ENCODE peak calls at places on chromosomes 2 and 18, in nine cellular contexts. K is GM12878, O is Peyer's patch, R is progenitor cell of endocrine pancreas, X is natural killer cell, Y is ovary, Q is PC-9, E is hepatocyte, L is GM06990. D is an unnamed sample.

GRCh38 chr2:167844714-167845530 is 402.5 kb downstream of the STK39 start:
- DNase-seq in K (no peak), O (peak; percentile 70), R (no peak), X (no peak), Y (no peak), Q (no peak), E (peak; percentile 26), L (no peak), D (no peak)

GRCh38 chr18:74013955-74014354 is 133.7 kb downstream of the FBXO15 start:
- DNase-seq in K (no peak), O (no peak), R (no peak), X (no peak), Y (no peak), Q (peak; percentile 75), E (no peak), L (peak; percentile 6), D (no peak)

GRCh38 chr2:157822993-157823392 is 53.1 kb downstream of the ACVR1 start:
- DNase-seq in K (no peak), O (no peak), R (no peak), X (no peak), Y (no peak), Q (no peak), E (no peak), L (no peak), D (no peak)

GRCh38 chr2:3100386-3100785 is 277.2 kb downstream of the EIPR1 start:
- DNase-seq in K (no peak), O (no peak), R (no peak), X (no peak), Y (no peak), Q (no peak), E (no peak), L (no peak), D (no peak)

GRCh38 chr18:67790527-67790926 is 274.0 kb upstream of the DSEL start:
- DNase-seq in K (no peak), O (no peak), R (no peak), X (no peak), Y (no peak), Q (no peak), E (no peak), L (no peak), D (no peak)

GRCh38 chr2:200786826-200787225 is 24.9 kb upstream of the BZW1 start:
- DNase-seq in K (no peak), O (no peak), R (no peak), X (no peak), Y (no peak), Q (peak; percentile 91), E (peak; percentile 43), L (no peak), D (no peak)

GRCh38 chr2:88601302-88601701 is 26.0 kb downstream of the EIF2AK3 start:
- DNase-seq in K (no peak), O (no peak), R (no peak), X (no peak), Y (no peak), Q (no peak), E (peak; percentile 42), L (no peak), D (no peak)

GRCh38 chr2:18373664-18374063 is 186.8 kb downstream of the RDH14 start:
- DNase-seq in K (no peak), O (no peak), R (no peak), X (no peak), Y (no peak), Q (no peak), E (no peak), L (no peak), D (no peak)

GRCh38 chr18:28147674-28148171 is 29.2 kb downstream of the CDH2 start:
- DNase-seq in K (no peak), O (no peak), R (no peak), X (no peak), Y (no peak), Q (no peak), E (peak; percentile 39), L (no peak), D (no peak)

GRCh38 chr2:215870986-215871385 is 142.4 kb downstream of the MREG start:
- DNase-seq in K (no peak), O (no peak), R (no peak), X (no peak), Y (no peak), Q (no peak), E (no peak), L (no peak), D (no peak)

GRCh38 chr2:42319265-42319664 is 41.8 kb downstream of the COX7A2L start:
- DNase-seq in K (no peak), O (no peak), R (no peak), X (no peak), Y (no peak), Q (no peak), E (no peak), L (no peak), D (no peak)

GRCh38 chr2:136448435-136448834 is 316.9 kb upstream of the THSD7B start:
- DNase-seq in K (no peak), O (no peak), R (no peak), X (no peak), Y (no peak), Q (no peak), E (no peak), L (no peak), D (no peak)

GRCh38 chr2:238288650-238289573 is 502 bp upstream of the PER2 start:
- DNase-seq in K (peak; percentile 92), O (peak; percentile 98), R (peak; percentile 97), X (peak; percentile 98), Y (peak; percentile 99), Q (peak; percentile 96), E (peak; percentile 99), L (peak; percentile 100), D (peak; percentile 99)

GRCh38 chr2:44010266-44010665 is 14.5 kb upstream of the LRPPRC start:
- DNase-seq in K (no peak), O (no peak), R (no peak), X (no peak), Y (no peak), Q (no peak), E (no peak), L (no peak), D (no peak)

GRCh38 chr18:24397131-24397693 is 412 bp downstream of the OSBPL1A start:
- DNase-seq in K (no peak), O (no peak), R (no peak), X (no peak), Y (peak; percentile 46), Q (peak; percentile 36), E (peak; percentile 65), L (peak; percentile 17), D (peak; percentile 91)

GRCh38 chr2:74471332-74472065 is 981 bp downstream of the MRPL53 start:
- DNase-seq in K (no peak), O (no peak), R (no peak), X (no peak), Y (no peak), Q (no peak), E (no peak), L (no peak), D (no peak)

GRCh38 chr2:13193075-13193474 is 476.3 kb downstream of the TRIB2 start:
- DNase-seq in K (no peak), O (no peak), R (no peak), X (no peak), Y (no peak), Q (peak; percentile 41), E (no peak), L (no peak), D (no peak)

GRCh38 chr2:144325086-144325485 is 194.8 kb downstream of the ZEB2 start:
- DNase-seq in K (peak; percentile 63), O (no peak), R (no peak), X (peak; percentile 34), Y (no peak), Q (no peak), E (no peak), L (no peak), D (no peak)

GRCh38 chr18:73220639-73221038 is 352.9 kb upstream of the NETO1 start:
- DNase-seq in K (no peak), O (no peak), R (no peak), X (no peak), Y (no peak), Q (no peak), E (no peak), L (no peak), D (no peak)

DNA sequence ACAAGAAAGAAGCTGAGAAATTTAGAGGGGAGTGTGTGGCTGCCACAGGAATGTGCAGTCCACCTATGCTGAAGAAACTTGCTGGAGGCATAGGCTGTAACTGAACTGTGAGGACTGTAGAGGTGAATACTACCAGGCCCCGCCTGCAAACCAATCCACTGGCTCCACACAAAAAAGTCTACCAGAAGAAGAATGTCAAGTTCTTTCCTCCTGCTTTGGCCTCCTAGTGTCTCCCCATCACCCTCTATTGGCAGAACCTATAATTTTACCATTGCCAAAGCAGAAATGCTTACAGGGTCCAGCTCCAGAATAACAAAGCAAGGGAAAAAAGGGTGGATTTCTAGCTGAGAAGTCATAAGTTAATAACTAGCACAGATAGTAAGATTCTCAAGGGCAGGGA is 5.9 kb upstream of the ATP5MC3 start:
- DNase-seq in K (no peak), O (no peak), R (no peak), X (no peak), Y (no peak), Q (no peak), E (peak; percentile 10), L (no peak), D (no peak)
- TF ChIP-seq CTCF in K (peak; percentile 50), O (no peak), R (peak; percentile 20), X (peak; percentile 14), Y (no peak), Q (peak; percentile 52), E (peak; percentile 14), L (peak; percentile 62), D (no peak)

GRCh38 chr2:169871994-169872393 is 44.7 kb downstream of the UBR3 start:
- DNase-seq in K (no peak), O (no peak), R (no peak), X (no peak), Y (no peak), Q (no peak), E (no peak), L (no peak), D (no peak)

DNA sequence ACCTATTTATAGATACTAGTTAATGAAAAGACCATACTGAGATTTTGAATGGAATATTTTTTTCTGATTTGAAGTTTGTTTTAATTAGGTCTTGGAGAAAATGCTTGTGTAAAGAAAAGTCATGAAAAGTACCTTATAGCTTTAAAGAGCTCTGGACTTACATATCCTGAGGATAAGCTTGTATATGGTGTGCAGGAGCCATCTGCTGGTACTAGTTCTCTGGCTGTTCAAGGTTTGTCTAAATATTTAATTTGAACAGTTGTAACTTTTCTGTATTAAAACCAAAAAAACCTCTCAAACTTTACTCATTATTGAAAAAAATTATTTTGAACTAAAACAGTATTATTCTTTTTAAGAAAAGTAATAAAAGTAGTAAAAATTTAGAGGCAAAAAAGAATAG is 50.2 kb downstream of the UBR3 start:
- DNase-seq in K (no peak), O (no peak), R (no peak), X (no peak), Y (no peak), Q (no peak), E (peak; percentile 29), L (no peak), D (no peak)
- TF ChIP-seq CTCF in K (peak; percentile 13), O (no peak), R (peak; percentile 22), X (no peak), Y (no peak), Q (peak; percentile 22), E (peak; percentile 57), L (peak; percentile 18), D (no peak)

GRCh38 chr2:86396304-86396785 is 44.8 kb upstream of the KDM3A start:
- DNase-seq in K (no peak), O (no peak), R (no peak), X (no peak), Y (peak; percentile 19), Q (no peak), E (peak; percentile 34), L (no peak), D (no peak)
- TF ChIP-seq CTCF in K (peak; percentile 31), O (no peak), R (no peak), X (no peak), Y (no peak), Q (peak; percentile 52), E (peak; percentile 37), L (peak; percentile 46), D (no peak)

GRCh38 chr18:389658-390357 is 110.7 kb downstream of the COLEC12 start:
- DNase-seq in K (peak; percentile 11), O (no peak), R (no peak), X (no peak), Y (no peak), Q (no peak), E (no peak), L (no peak), D (no peak)
- TF ChIP-seq CTCF in K (no peak), O (no peak), R (peak; percentile 36), X (no peak), Y (no peak), Q (no peak), E (no peak), L (no peak), D (no peak)